ENCODE peak calls at places on chromosomes 16 and 17, in five cellular contexts. P, U, T, K and R are unnamed samples.

GRCh38 chr17:78929908-78930775 is 5.0 kb upstream of the TIMP2 start:
- DNase-seq in T (peak), U (no peak), K (no peak), P (no peak), R (no peak)

GRCh38 chr16:23781176-23781575 is 26.4 kb downstream of the CHP2 start:
- DNase-seq in K (no peak), U (no peak), P (no peak), T (no peak), R (no peak)

GRCh38 chr17:32111141-32111771 is 31.0 kb upstream of the RHOT1 start:
- DNase-seq in T (peak), P (peak), K (peak), U (no peak), R (no peak)

GRCh38 chr17:40063034-40063765 is 435 bp downstream of the THRA start:
- DNase-seq in T (peak), U (no peak), K (no peak), P (no peak), R (no peak)

GRCh38 chr17:17987901-17988300 is 15.2 kb downstream of the DRC3 start:
- DNase-seq in P (no peak), T (no peak), U (no peak), K (no peak), R (no peak)

GRCh38 chr16:29126057-29126494 is 141.2 kb downstream of the LAT start:
- DNase-seq in P (no peak), T (no peak), K (no peak), U (peak), R (no peak)

GRCh38 chr17:39754958-39755549 is 17.3 kb downstream of the GRB7 start:
- DNase-seq in T (no peak), P (no peak), U (no peak), K (no peak), R (no peak)

GRCh38 chr17:44768505-44769142 is 9.8 kb downstream of the ADAM11 start:
- DNase-seq in K (no peak), P (no peak), U (no peak), T (no peak), R (no peak)

GRCh38 chr16:89697161-89697615 is 4.3 kb downstream of the SPATA2L start:
- DNase-seq in U (no peak), T (no peak), K (no peak), P (no peak), R (no peak)

GRCh38 chr17:4172356-4172755 is 29.4 kb downstream of the CYB5D2 start:
- DNase-seq in P (no peak), U (no peak), K (no peak), T (no peak), R (no peak)

GRCh38 chr16:82603784-82604411 is 22.9 kb upstream of the CDH13 start:
- DNase-seq in T (peak), U (no peak), K (no peak), P (peak), R (peak)

GRCh38 chr16:14628806-14629611 is 1.1 kb downstream of the PARN start:
- DNase-seq in K (no peak), T (no peak), P (no peak), U (no peak), R (no peak)

GRCh38 chr16:67969286-67970039 is 1.0 kb upstream of the SLC12A4 start:
- DNase-seq in P (no peak), T (no peak), K (peak), U (no peak), R (no peak)

GRCh38 chr16:72939247-72939646 is 108.7 kb downstream of the ZFHX3 start:
- DNase-seq in U (no peak), K (no peak), T (peak), P (peak), R (no peak)

GRCh38 chr17:82446649-82447048 is 3.9 kb downstream of the CYBC1 start:
- DNase-seq in K (no peak), P (no peak), U (no peak), T (no peak), R (no peak)

GRCh38 chr17:50210249-50211225 is 9.1 kb upstream of the COL1A1 start:
- DNase-seq in K (no peak), T (peak), P (no peak), U (no peak), R (peak)

GRCh38 chr16:27428035-27428785 is 26.2 kb downstream of the IL21R start:
- DNase-seq in U (no peak), K (no peak), T (no peak), P (peak), R (no peak)

GRCh38 chr17:63698381-63698885 is 1.5 kb downstream of the LIMD2 start:
- DNase-seq in U (no peak), P (no peak), K (peak), T (no peak), R (no peak)

GRCh38 chr16:79334127-79334526 is 266.4 kb downstream of the MAF start:
- DNase-seq in T (no peak), K (no peak), U (no peak), P (no peak), R (no peak)

GRCh38 chr16:57297856-57298255 is 13.4 kb upstream of the PLLP start:
- DNase-seq in P (no peak), K (peak), U (peak), T (no peak), R (no peak)

GRCh38 chr16:67155305-67156145 is 4.2 kb downstream of the TRADD start:
- DNase-seq in U (peak), P (no peak), T (peak), K (peak), R (no peak)

GRCh38 chr16:49528564-49529150 is 155.1 kb downstream of the C16orf78 start:
- DNase-seq in K (no peak), U (no peak), P (no peak), T (no peak), R (no peak)

GRCh38 chr16:19389246-19389645 is 28.4 kb upstream of the TMC5 start:
- DNase-seq in T (peak), P (peak), U (peak), K (peak), R (no peak)

GRCh38 chr16:71626858-71627213 is 852 bp downstream of the MARVELD3 start:
- DNase-seq in P (no peak), T (no peak), U (no peak), K (no peak), R (no peak)
- H3K4me3 ChIP-seq in P (peak), T (no peak), U (peak), K (no peak), R (peak)

GRCh38 chr17:47733414-47734288 is 615 bp downstream of the TBX21 start:
- DNase-seq in K (peak), U (no peak), T (no peak), P (no peak), R (no peak)

GRCh38 chr17:47733047-47733413 is at the start of gene TBX21:
- DNase-seq in P (peak), T (peak), U (peak), K (peak), R (no peak)

GRCh38 chr17:47735139-47735464 is 2.1 kb downstream of the TBX21 start:
- DNase-seq in K (no peak), T (no peak), P (no peak), U (no peak), R (no peak)

GRCh38 chr17:47736501-47737211 is 3.6 kb downstream of the TBX21 start:
- DNase-seq in U (no peak), T (no peak), P (no peak), K (no peak), R (no peak)

DNA sequence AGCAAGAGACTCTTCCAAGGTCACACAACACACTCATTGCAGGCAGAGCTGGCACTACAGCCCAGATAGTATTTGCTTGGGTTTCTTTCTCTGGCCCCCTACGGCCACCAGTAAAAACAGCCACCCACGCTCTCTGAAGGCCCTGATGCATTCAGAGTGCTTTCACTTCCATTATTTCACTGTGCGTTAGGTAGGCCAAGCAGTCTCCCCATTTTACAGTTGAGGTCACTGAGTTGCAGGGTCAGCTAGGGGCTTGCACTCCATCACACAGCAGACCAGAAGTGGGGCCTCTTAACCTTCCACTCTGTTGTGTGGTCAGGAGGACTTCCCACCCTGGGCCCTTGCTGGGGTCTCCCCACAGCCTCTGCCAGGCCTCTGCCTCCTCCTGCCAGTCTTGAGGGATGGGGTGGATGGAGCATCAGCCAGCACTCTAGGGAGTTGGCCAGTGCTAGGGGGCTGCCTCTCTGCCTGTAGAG is 2.5 kb downstream of the TBX21 start:
- DNase-seq in U (no peak), P (no peak), K (peak), T (no peak), R (no peak)
- H3K4me3 ChIP-seq in U (peak), P (no peak), K (peak), T (no peak), R (no peak)

DNA sequence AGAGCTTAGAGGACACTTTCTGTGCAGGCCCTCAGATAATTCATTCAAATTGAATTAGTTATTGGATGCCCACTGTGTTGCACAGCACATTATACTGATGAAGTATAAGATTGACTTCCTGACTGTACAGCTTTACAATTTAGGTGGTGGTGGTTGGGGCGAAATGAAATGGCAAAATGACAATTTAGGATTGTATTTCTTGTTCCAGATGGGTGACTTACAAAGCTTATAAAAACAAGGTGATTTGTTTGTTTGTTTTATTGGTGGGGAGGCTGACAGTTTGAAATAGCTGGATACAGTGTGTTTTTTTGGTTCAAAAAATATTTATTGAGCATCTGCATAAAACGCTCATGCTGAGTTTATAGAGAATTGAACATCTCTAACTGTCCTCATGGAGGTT is 1.6 kb downstream of the MAP2K4 start:
- DNase-seq in K (no peak), P (no peak), T (no peak), U (no peak), R (no peak)
- H3K4me3 ChIP-seq in K (no peak), P (no peak), T (no peak), U (no peak), R (no peak)

GRCh38 chr17:48024149-48025039 is 13.2 kb downstream of the COPZ2 start:
- DNase-seq in T (peak), K (peak), U (no peak), P (peak), R (no peak)
- H3K4me3 ChIP-seq in T (peak), K (peak), U (peak), P (no peak), R (peak)

DNA sequence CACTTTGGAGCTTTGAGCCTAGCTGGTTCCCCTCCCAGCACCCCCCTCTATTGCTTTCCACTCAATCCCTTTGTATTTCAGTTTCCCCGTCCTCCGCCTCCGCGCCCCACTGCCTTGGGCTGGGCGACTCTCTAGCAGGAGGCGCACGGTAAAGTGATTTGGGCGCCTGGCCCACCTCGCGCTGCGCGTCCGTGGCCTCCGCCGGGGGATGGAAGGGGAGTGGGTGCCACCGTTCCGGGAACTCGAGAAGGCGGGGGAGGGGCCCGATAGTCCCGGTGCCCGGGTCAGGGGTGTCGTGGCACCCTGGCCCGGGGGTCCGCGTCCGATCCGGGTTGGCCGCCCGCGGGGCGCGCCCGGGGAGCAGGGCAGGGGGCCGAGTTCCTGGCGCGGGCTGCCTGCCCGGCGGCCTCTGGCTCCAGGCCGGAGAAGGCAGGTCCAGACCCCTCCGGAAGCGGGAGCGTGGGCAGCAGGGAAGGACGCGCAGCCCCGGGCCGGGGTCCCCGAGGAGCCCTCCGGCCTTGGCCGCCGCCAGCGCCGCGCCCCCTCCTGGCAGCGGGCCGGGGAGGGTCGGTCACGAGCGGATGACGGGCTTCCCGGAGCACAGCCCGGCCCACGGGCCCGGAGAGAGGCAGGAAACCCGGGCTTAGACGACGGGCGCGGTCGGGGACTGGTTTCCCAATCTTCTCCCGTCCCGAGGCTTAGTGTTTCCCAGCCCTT is 15.8 kb downstream of the MEOX1 start:
- DNase-seq in P (peak), U (peak), K (no peak), T (peak), R (peak)
- H3K4me3 ChIP-seq in P (peak), U (peak), K (no peak), T (no peak), R (peak)